ENCODE peak calls at places on chromosomes 2 and 18, in five cellular contexts. R, J, P, Z and U are unnamed samples.

GRCh38 chr18:55779711-55780590 is 192.0 kb upstream of the TCF4 start:
- DNase-seq in R (peak; percentile 37), J (peak; percentile 30), P (no peak), Z (peak; percentile 39), U (no peak)

GRCh38 chr2:52877703-52878102 is 889.9 kb upstream of the CHAC2 start:
- DNase-seq in R (no peak), J (peak; percentile 81), P (peak; percentile 32), Z (no peak), U (no peak)

GRCh38 chr2:184316911-184317310 is 281.4 kb upstream of the ZNF804A start:
- DNase-seq in R (no peak), J (no peak), P (no peak), Z (no peak), U (no peak)

GRCh38 chr18:79856119-79857080 is 58.7 kb downstream of the KCNG2 start:
- DNase-seq in R (no peak), J (peak; percentile 25), P (peak; percentile 24), Z (no peak), U (no peak)

GRCh38 chr2:70983506-70984227 is 5.2 kb downstream of the ANKRD53 start:
- DNase-seq in R (no peak), J (no peak), P (no peak), Z (no peak), U (no peak)

GRCh38 chr2:86298411-86299390 is 38.7 kb downstream of the REEP1 start:
- DNase-seq in R (no peak), J (no peak), P (peak; percentile 44), Z (peak; percentile 20), U (peak; percentile 38)

GRCh38 chr18:59823611-59824195 is 76.1 kb upstream of the PMAIP1 start:
- DNase-seq in R (peak; percentile 40), J (peak; percentile 80), P (peak; percentile 66), Z (peak; percentile 54), U (peak; percentile 60)

GRCh38 chr2:141517852-141518421 is 612.9 kb downstream of the LRP1B start:
- DNase-seq in R (no peak), J (no peak), P (peak; percentile 69), Z (no peak), U (peak; percentile 45)

GRCh38 chr2:203209538-203209937 is 29.3 kb upstream of the CYP20A1 start:
- DNase-seq in R (no peak), J (peak; percentile 25), P (no peak), Z (no peak), U (no peak)

GRCh38 chr18:22734812-22735627 is 198.1 kb upstream of the RBBP8 start:
- DNase-seq in R (no peak), J (peak; percentile 63), P (no peak), Z (no peak), U (no peak)

GRCh38 chr2:240421396-240421795 is 14.1 kb upstream of the GPC1 start:
- DNase-seq in R (no peak), J (no peak), P (no peak), Z (no peak), U (no peak)

GRCh38 chr2:182763311-182763912 is 47.4 kb downstream of the DNAJC10 start:
- DNase-seq in R (peak; percentile 35), J (peak; percentile 43), P (peak; percentile 55), Z (peak; percentile 36), U (peak; percentile 62)

GRCh38 chr18:74454279-74454741 is 2.8 kb downstream of the DIPK1C start:
- DNase-seq in R (no peak), J (no peak), P (no peak), Z (no peak), U (no peak)

GRCh38 chr2:28951910-28952805 is 28.9 kb upstream of the TOGARAM2 start:
- DNase-seq in R (no peak), J (peak; percentile 18), P (peak; percentile 73), Z (no peak), U (peak; percentile 85)
- TF ChIP-seq BHLHE40 in R (no peak), J (no peak), P (no peak), Z (no peak), U (no peak)

GRCh38 chr2:186592137-186592875 is 2.5 kb downstream of the ITGAV start:
- DNase-seq in R (no peak), J (peak; percentile 32), P (no peak), Z (no peak), U (no peak)

GRCh38 chr2:186588940-186589732 is 720 bp upstream of the ITGAV start:
- DNase-seq in R (no peak), J (no peak), P (no peak), Z (no peak), U (peak; percentile 32)

GRCh38 chr2:186590538-186591441 is 934 bp downstream of the ITGAV start:
- DNase-seq in R (peak; percentile 73), J (peak; percentile 45), P (peak; percentile 49), Z (peak; percentile 28), U (peak; percentile 48)

GRCh38 chr2:186588421-186588820 is 1.4 kb upstream of the ITGAV start:
- DNase-seq in R (no peak), J (no peak), P (no peak), Z (no peak), U (no peak)

DNA sequence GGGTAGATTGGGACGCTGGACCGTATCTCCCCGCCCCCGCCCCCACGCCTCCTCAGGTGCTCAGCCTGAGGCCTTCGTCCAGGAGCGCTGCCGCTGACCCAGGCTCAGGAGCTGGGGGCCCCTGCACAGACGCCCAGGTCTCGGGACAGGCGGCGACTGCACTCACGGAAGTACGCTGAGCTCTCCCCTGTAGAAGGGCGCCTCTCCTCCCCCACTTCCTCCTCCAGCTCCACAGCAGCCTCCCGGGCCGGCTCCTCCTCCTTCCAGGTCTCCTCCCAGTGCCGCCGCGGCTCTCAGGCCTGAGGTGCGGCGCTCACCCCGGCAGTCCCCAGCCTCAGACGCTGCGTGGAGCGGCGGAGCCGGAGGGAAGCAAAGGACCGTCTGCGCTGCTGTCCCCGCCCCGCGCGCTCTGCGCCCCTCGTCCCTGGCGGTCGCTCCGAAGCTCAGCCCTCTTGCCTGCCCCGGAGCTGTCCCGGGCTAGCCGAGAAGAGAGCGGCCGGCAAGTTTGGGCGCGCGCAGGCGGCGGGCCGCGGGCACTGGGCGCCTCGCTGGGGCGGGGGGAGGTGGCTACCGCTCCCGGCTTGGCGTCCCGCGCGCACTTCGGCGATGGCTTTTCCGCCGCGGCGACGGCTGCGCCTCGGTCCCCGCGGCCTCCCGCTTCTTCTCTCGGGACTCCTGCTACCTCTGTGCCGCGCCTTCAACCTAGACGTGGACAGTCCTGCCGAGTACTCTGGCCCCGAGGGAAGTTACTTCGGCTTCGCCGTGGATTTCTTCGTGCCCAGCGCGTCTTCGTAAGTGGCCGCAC is at the start of gene ITGAV:
- DNase-seq in R (peak; percentile 94), J (peak; percentile 88), P (peak; percentile 95), Z (peak; percentile 83), U (peak; percentile 93)
- TF ChIP-seq BHLHE40 in R (peak; percentile 64), J (no peak), P (no peak), Z (no peak), U (no peak)

GRCh38 chr2:99821039-99821438 is 321.4 kb downstream of the AFF3 start:
- DNase-seq in R (no peak), J (no peak), P (no peak), Z (no peak), U (no peak)
- TF ChIP-seq BHLHE40 in R (no peak), J (no peak), P (no peak), Z (no peak), U (no peak)

GRCh38 chr2:157785866-157786662 is 90.1 kb downstream of the ACVR1 start:
- DNase-seq in R (peak; percentile 30), J (peak; percentile 69), P (no peak), Z (no peak), U (no peak)

GRCh38 chr2:157785200-157785599 is 90.9 kb downstream of the ACVR1 start:
- DNase-seq in R (no peak), J (peak; percentile 48), P (peak; percentile 13), Z (no peak), U (no peak)

GRCh38 chr2:157783180-157783579 is 93.0 kb downstream of the ACVR1 start:
- DNase-seq in R (no peak), J (no peak), P (no peak), Z (no peak), U (no peak)

GRCh38 chr2:157784823-157785175 is 91.3 kb downstream of the ACVR1 start:
- DNase-seq in R (no peak), J (no peak), P (no peak), Z (no peak), U (no peak)

DNA sequence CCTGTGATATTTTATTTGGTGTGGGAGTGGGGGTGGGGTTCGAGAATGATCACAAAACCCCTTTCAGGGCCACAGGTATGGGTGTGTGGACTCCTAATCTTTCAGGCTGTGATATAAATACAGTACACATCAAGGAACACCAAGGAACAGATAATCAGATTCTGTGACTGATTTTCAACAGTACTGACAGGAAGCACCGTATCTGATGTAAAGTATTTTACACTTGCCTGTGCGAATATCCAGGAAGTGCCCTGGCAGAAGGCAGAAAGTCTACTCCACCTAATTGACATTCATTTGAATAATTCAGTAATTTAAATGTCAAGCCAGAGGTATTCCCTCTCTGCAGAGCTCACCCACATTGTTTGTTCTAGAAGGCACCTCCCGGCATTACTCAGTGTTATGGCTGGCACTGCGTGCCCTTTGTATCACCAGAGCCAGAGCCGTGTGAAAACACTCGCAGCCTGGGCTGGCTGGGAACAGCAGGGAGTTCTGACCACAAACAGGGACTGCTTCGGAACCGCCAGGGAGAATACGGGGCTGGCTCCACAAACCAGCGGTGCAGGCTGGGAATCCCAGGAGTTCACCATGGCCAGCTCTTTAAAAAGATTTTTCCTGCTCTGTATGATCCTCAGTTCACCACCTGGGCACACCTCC is 91.8 kb downstream of the ACVR1 start:
- DNase-seq in R (no peak), J (peak; percentile 21), P (peak; percentile 41), Z (no peak), U (no peak)
- TF ChIP-seq BHLHE40 in R (no peak), J (peak; percentile 61), P (no peak), Z (no peak), U (no peak)